ENCODE peak calls at places on chromosomes 13 and 19, in seven cellular contexts. One of them, this sample, is unnamed.

GRCh38 chr19:55258476-55258827 is 365 bp downstream of the PPP6R1 start:
- DNase-seq in bronchial epithelial cell: no peak
- DNase-seq in colonic mucosa: peak
- DNase-seq in cardiac muscle cell: no peak
- DNase-seq in fibroblast of lung: no peak
- DNase-seq in GM23248: peak
- DNase-seq in MM.1S: peak
- DNase-seq in this sample: no peak

GRCh38 chr19:21749090-21749489 is 18.3 kb downstream of the ZNF100 start:
- DNase-seq in GM23248: peak
- DNase-seq in colonic mucosa: no peak
- DNase-seq in MM.1S: no peak
- DNase-seq in cardiac muscle cell: peak
- DNase-seq in bronchial epithelial cell: peak
- DNase-seq in fibroblast of lung: no peak
- DNase-seq in this sample: no peak

GRCh38 chr19:17981611-17982010 is 14.7 kb downstream of the KCNN1 start:
- DNase-seq in fibroblast of lung: no peak
- DNase-seq in bronchial epithelial cell: no peak
- DNase-seq in cardiac muscle cell: no peak
- DNase-seq in MM.1S: no peak
- DNase-seq in GM23248: no peak
- DNase-seq in colonic mucosa: no peak
- DNase-seq in this sample: no peak

GRCh38 chr19:37935341-37935740 is 28.3 kb downstream of the SIPA1L3 start:
- DNase-seq in MM.1S: no peak
- DNase-seq in GM23248: no peak
- DNase-seq in cardiac muscle cell: no peak
- DNase-seq in bronchial epithelial cell: no peak
- DNase-seq in colonic mucosa: no peak
- DNase-seq in fibroblast of lung: no peak
- DNase-seq in this sample: no peak

GRCh38 chr19:44808463-44809371 is at the start of gene BCAM:
- DNase-seq in fibroblast of lung: peak
- DNase-seq in colonic mucosa: peak
- DNase-seq in GM23248: peak
- DNase-seq in cardiac muscle cell: peak
- DNase-seq in bronchial epithelial cell: no peak
- DNase-seq in MM.1S: no peak
- DNase-seq in this sample: no peak

GRCh38 chr13:66835040-66835628 is 395.0 kb downstream of the PCDH9 start:
- DNase-seq in cardiac muscle cell: peak
- DNase-seq in bronchial epithelial cell: no peak
- DNase-seq in MM.1S: no peak
- DNase-seq in colonic mucosa: peak
- DNase-seq in GM23248: no peak
- DNase-seq in fibroblast of lung: peak
- DNase-seq in this sample: no peak

GRCh38 chr19:11663162-11663561 is 65.9 kb downstream of the ZNF627 start:
- DNase-seq in fibroblast of lung: no peak
- DNase-seq in cardiac muscle cell: no peak
- DNase-seq in bronchial epithelial cell: no peak
- DNase-seq in GM23248: no peak
- DNase-seq in MM.1S: no peak
- DNase-seq in colonic mucosa: no peak
- DNase-seq in this sample: no peak

GRCh38 chr13:25085125-25085742 is 10.7 kb upstream of the PABPC3 start:
- DNase-seq in fibroblast of lung: peak
- DNase-seq in GM23248: peak
- DNase-seq in MM.1S: peak
- DNase-seq in bronchial epithelial cell: peak
- DNase-seq in cardiac muscle cell: peak
- DNase-seq in colonic mucosa: peak
- DNase-seq in this sample: peak

GRCh38 chr13:98506343-98507059 is 70.4 kb downstream of the STK24 start:
- DNase-seq in fibroblast of lung: no peak
- DNase-seq in GM23248: no peak
- DNase-seq in colonic mucosa: no peak
- DNase-seq in cardiac muscle cell: no peak
- DNase-seq in bronchial epithelial cell: no peak
- DNase-seq in MM.1S: no peak
- DNase-seq in this sample: no peak

GRCh38 chr13:48214519-48215121 is 18.4 kb upstream of the ITM2B start:
- DNase-seq in MM.1S: no peak
- DNase-seq in fibroblast of lung: no peak
- DNase-seq in bronchial epithelial cell: peak
- DNase-seq in colonic mucosa: no peak
- DNase-seq in cardiac muscle cell: no peak
- DNase-seq in GM23248: no peak
- DNase-seq in this sample: no peak

GRCh38 chr19:38715540-38715939 is 28.7 kb downstream of the CAPN12 start:
- DNase-seq in fibroblast of lung: no peak
- DNase-seq in colonic mucosa: no peak
- DNase-seq in GM23248: no peak
- DNase-seq in MM.1S: no peak
- DNase-seq in cardiac muscle cell: no peak
- DNase-seq in bronchial epithelial cell: no peak
- DNase-seq in this sample: no peak

GRCh38 chr13:105971312-105971711 is 564.1 kb downstream of the EFNB2 start:
- DNase-seq in bronchial epithelial cell: peak
- DNase-seq in MM.1S: no peak
- DNase-seq in colonic mucosa: no peak
- DNase-seq in cardiac muscle cell: no peak
- DNase-seq in fibroblast of lung: no peak
- DNase-seq in GM23248: no peak
- DNase-seq in this sample: no peak

GRCh38 chr19:489418-490196 is 6.7 kb upstream of the MADCAM1 start:
- DNase-seq in GM23248: peak
- DNase-seq in colonic mucosa: no peak
- DNase-seq in bronchial epithelial cell: no peak
- DNase-seq in fibroblast of lung: peak
- DNase-seq in MM.1S: no peak
- DNase-seq in cardiac muscle cell: peak
- DNase-seq in this sample: no peak

GRCh38 chr19:36986601-36987000 is 70.5 kb downstream of the ZNF568 start:
- DNase-seq in bronchial epithelial cell: no peak
- DNase-seq in colonic mucosa: no peak
- DNase-seq in MM.1S: no peak
- DNase-seq in GM23248: no peak
- DNase-seq in cardiac muscle cell: no peak
- DNase-seq in fibroblast of lung: no peak
- DNase-seq in this sample: no peak

GRCh38 chr13:50127017-50127725 is 111.9 kb downstream of the KCNRG start:
- DNase-seq in colonic mucosa: peak
- DNase-seq in GM23248: peak
- DNase-seq in bronchial epithelial cell: no peak
- DNase-seq in MM.1S: no peak
- DNase-seq in cardiac muscle cell: peak
- DNase-seq in fibroblast of lung: peak
- DNase-seq in this sample: peak

GRCh38 chr19:6239401-6239844 is 40.4 kb downstream of the MLLT1 start:
- DNase-seq in MM.1S: no peak
- DNase-seq in cardiac muscle cell: peak
- DNase-seq in colonic mucosa: no peak
- DNase-seq in fibroblast of lung: no peak
- DNase-seq in bronchial epithelial cell: peak
- DNase-seq in GM23248: peak
- DNase-seq in this sample: no peak

GRCh38 chr19:37905936-37906867 is at the start of gene WDR87:
- DNase-seq in cardiac muscle cell: peak
- DNase-seq in fibroblast of lung: no peak
- DNase-seq in MM.1S: peak
- DNase-seq in GM23248: peak
- DNase-seq in colonic mucosa: peak
- DNase-seq in bronchial epithelial cell: peak
- DNase-seq in this sample: peak

GRCh38 chr19:47310819-47311218 is 1.2 kb downstream of the C5AR1 start:
- DNase-seq in fibroblast of lung: peak
- DNase-seq in GM23248: peak
- DNase-seq in cardiac muscle cell: peak
- DNase-seq in bronchial epithelial cell: peak
- DNase-seq in MM.1S: no peak
- DNase-seq in colonic mucosa: no peak
- DNase-seq in this sample: no peak

GRCh38 chr19:58401825-58402433 is 6.5 kb downstream of the RNF225 start:
- DNase-seq in colonic mucosa: no peak
- DNase-seq in MM.1S: no peak
- DNase-seq in fibroblast of lung: no peak
- DNase-seq in bronchial epithelial cell: no peak
- DNase-seq in cardiac muscle cell: no peak
- DNase-seq in GM23248: no peak
- DNase-seq in this sample: no peak

GRCh38 chr13:46595136-46595917 is 42.4 kb downstream of the LRCH1 start:
- DNase-seq in MM.1S: no peak
- DNase-seq in fibroblast of lung: no peak
- DNase-seq in colonic mucosa: no peak
- DNase-seq in GM23248: peak
- DNase-seq in cardiac muscle cell: peak
- DNase-seq in bronchial epithelial cell: peak
- DNase-seq in this sample: peak
- H3K4me3 ChIP-seq in MM.1S: no peak
- H3K4me3 ChIP-seq in fibroblast of lung: no peak
- H3K4me3 ChIP-seq in colonic mucosa: no peak
- H3K4me3 ChIP-seq in GM23248: no peak
- H3K4me3 ChIP-seq in cardiac muscle cell: no peak
- H3K4me3 ChIP-seq in bronchial epithelial cell: no peak
- H3K4me3 ChIP-seq in this sample: no peak

DNA sequence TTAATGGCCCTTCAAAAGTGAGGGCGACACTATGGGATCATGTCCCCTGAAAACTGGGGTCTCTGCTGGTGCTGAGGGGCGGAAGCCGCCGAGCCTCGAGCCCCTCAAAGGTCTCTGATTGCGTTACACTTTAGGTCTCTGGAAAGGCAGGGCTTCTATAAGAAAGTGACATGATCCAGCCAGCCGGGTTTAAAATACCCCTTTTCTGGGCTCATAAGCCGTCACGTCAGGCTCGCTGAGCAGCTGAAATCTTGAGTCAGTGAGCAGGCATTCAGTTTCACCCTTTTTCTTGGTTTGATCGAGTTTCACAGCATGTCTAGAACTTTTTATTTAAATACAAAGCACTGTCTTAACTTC is 600 bp upstream of the HMGB1 start:
- DNase-seq in fibroblast of lung: no peak
- DNase-seq in MM.1S: peak
- DNase-seq in colonic mucosa: no peak
- DNase-seq in GM23248: peak
- DNase-seq in cardiac muscle cell: no peak
- DNase-seq in bronchial epithelial cell: peak
- DNase-seq in this sample: peak
- H3K4me3 ChIP-seq in fibroblast of lung: peak
- H3K4me3 ChIP-seq in MM.1S: peak
- H3K4me3 ChIP-seq in colonic mucosa: peak
- H3K4me3 ChIP-seq in GM23248: peak
- H3K4me3 ChIP-seq in cardiac muscle cell: peak
- H3K4me3 ChIP-seq in bronchial epithelial cell: no peak
- H3K4me3 ChIP-seq in this sample: peak

GRCh38 chr13:33245505-33245904 is 40.0 kb downstream of the STARD13 start:
- DNase-seq in cardiac muscle cell: no peak
- DNase-seq in bronchial epithelial cell: no peak
- DNase-seq in GM23248: no peak
- DNase-seq in colonic mucosa: no peak
- DNase-seq in MM.1S: no peak
- DNase-seq in fibroblast of lung: no peak
- DNase-seq in this sample: no peak

GRCh38 chr13:33249066-33249465 is 36.5 kb downstream of the STARD13 start:
- DNase-seq in fibroblast of lung: no peak
- DNase-seq in colonic mucosa: no peak
- DNase-seq in bronchial epithelial cell: peak
- DNase-seq in cardiac muscle cell: peak
- DNase-seq in GM23248: peak
- DNase-seq in MM.1S: no peak
- DNase-seq in this sample: no peak

GRCh38 chr13:33242984-33243617 is 42.5 kb downstream of the STARD13 start:
- DNase-seq in colonic mucosa: no peak
- DNase-seq in fibroblast of lung: no peak
- DNase-seq in MM.1S: no peak
- DNase-seq in bronchial epithelial cell: no peak
- DNase-seq in GM23248: no peak
- DNase-seq in cardiac muscle cell: no peak
- DNase-seq in this sample: no peak

GRCh38 chr13:33244210-33244906 is 41.2 kb downstream of the STARD13 start:
- DNase-seq in MM.1S: no peak
- DNase-seq in fibroblast of lung: no peak
- DNase-seq in bronchial epithelial cell: no peak
- DNase-seq in cardiac muscle cell: no peak
- DNase-seq in colonic mucosa: no peak
- DNase-seq in GM23248: no peak
- DNase-seq in this sample: no peak

DNA sequence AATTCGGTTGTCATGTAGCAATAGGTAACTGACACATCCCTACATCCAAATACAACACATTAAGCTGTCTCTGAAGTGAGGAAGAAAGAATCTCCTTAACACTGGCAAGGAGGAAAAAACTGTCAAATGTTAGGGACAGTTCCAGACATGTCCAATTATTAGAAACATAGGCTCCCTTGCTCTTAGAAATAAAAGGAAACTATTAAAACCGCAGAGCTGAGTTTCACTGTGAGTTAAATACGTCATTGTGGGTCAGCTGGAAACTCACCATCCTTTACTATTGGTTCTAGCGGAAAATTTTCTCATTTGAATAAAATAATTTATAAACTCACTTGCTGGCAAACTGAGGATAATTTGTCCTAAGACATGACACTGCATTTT is 40.7 kb downstream of the STARD13 start:
- DNase-seq in GM23248: no peak
- DNase-seq in cardiac muscle cell: no peak
- DNase-seq in bronchial epithelial cell: peak
- DNase-seq in MM.1S: no peak
- DNase-seq in colonic mucosa: no peak
- DNase-seq in fibroblast of lung: no peak
- DNase-seq in this sample: no peak
- H3K4me3 ChIP-seq in GM23248: no peak
- H3K4me3 ChIP-seq in cardiac muscle cell: no peak
- H3K4me3 ChIP-seq in bronchial epithelial cell: no peak
- H3K4me3 ChIP-seq in MM.1S: no peak
- H3K4me3 ChIP-seq in colonic mucosa: no peak
- H3K4me3 ChIP-seq in fibroblast of lung: no peak
- H3K4me3 ChIP-seq in this sample: no peak

GRCh38 chr19:4197625-4198466 is 15.4 kb downstream of the ANKRD24 start:
- DNase-seq in GM23248: peak
- DNase-seq in fibroblast of lung: no peak
- DNase-seq in colonic mucosa: no peak
- DNase-seq in bronchial epithelial cell: no peak
- DNase-seq in cardiac muscle cell: no peak
- DNase-seq in MM.1S: no peak
- DNase-seq in this sample: no peak

GRCh38 chr19:4197228-4197624 is 14.7 kb downstream of the ANKRD24 start:
- DNase-seq in MM.1S: no peak
- DNase-seq in colonic mucosa: no peak
- DNase-seq in fibroblast of lung: no peak
- DNase-seq in bronchial epithelial cell: no peak
- DNase-seq in cardiac muscle cell: no peak
- DNase-seq in GM23248: no peak
- DNase-seq in this sample: no peak

GRCh38 chr19:4196587-4197148 is 14.2 kb downstream of the ANKRD24 start:
- DNase-seq in MM.1S: no peak
- DNase-seq in fibroblast of lung: no peak
- DNase-seq in colonic mucosa: no peak
- DNase-seq in GM23248: no peak
- DNase-seq in bronchial epithelial cell: no peak
- DNase-seq in cardiac muscle cell: no peak
- DNase-seq in this sample: no peak

GRCh38 chr19:4199699-4200293 is 17.3 kb downstream of the ANKRD24 start:
- DNase-seq in fibroblast of lung: no peak
- DNase-seq in MM.1S: no peak
- DNase-seq in colonic mucosa: no peak
- DNase-seq in cardiac muscle cell: no peak
- DNase-seq in bronchial epithelial cell: no peak
- DNase-seq in GM23248: no peak
- DNase-seq in this sample: no peak

GRCh38 chr19:4198467-4199126 is 16.1 kb downstream of the ANKRD24 start:
- DNase-seq in colonic mucosa: no peak
- DNase-seq in cardiac muscle cell: no peak
- DNase-seq in GM23248: no peak
- DNase-seq in fibroblast of lung: no peak
- DNase-seq in bronchial epithelial cell: no peak
- DNase-seq in MM.1S: no peak
- DNase-seq in this sample: no peak
- H3K4me3 ChIP-seq in colonic mucosa: no peak
- H3K4me3 ChIP-seq in cardiac muscle cell: peak
- H3K4me3 ChIP-seq in GM23248: no peak
- H3K4me3 ChIP-seq in fibroblast of lung: no peak
- H3K4me3 ChIP-seq in bronchial epithelial cell: no peak
- H3K4me3 ChIP-seq in MM.1S: no peak
- H3K4me3 ChIP-seq in this sample: no peak